ENCODE peak calls at places on chromosomes 7 and 10, in four cellular contexts. One of them, this sample, is unnamed.

GRCh38 chr10:119233821-119234220 is 26.4 kb downstream of the GRK5 start:
- DNase-seq in activated T-cell treated with anti-CD3 and anti-CD28 coated beads for 24 hours: no peak
- DNase-seq in NCI-H1417: no peak
- DNase-seq in substantia nigra: no peak
- DNase-seq in this sample: no peak

GRCh38 chr10:101069441-101069840 is 7.7 kb downstream of the KAZALD1 start:
- DNase-seq in activated T-cell treated with anti-CD3 and anti-CD28 coated beads for 24 hours: no peak
- DNase-seq in NCI-H1417: no peak
- DNase-seq in substantia nigra: no peak
- DNase-seq in this sample: no peak

GRCh38 chr7:151571471-151571870 is 51.8 kb upstream of the RHEB start:
- DNase-seq in activated T-cell treated with anti-CD3 and anti-CD28 coated beads for 24 hours: no peak
- DNase-seq in NCI-H1417: no peak
- DNase-seq in substantia nigra: no peak
- DNase-seq in this sample: no peak

GRCh38 chr10:58237014-58237830 is 30.5 kb downstream of the IPMK start:
- DNase-seq in activated T-cell treated with anti-CD3 and anti-CD28 coated beads for 24 hours: no peak
- DNase-seq in NCI-H1417: no peak
- DNase-seq in substantia nigra: no peak
- DNase-seq in this sample: no peak

GRCh38 chr7:100819586-100819985 is 7.7 kb downstream of the EPHB4 start:
- DNase-seq in activated T-cell treated with anti-CD3 and anti-CD28 coated beads for 24 hours: no peak
- DNase-seq in NCI-H1417: no peak
- DNase-seq in substantia nigra: no peak
- DNase-seq in this sample: no peak

GRCh38 chr10:63708421-63708820 is 187.2 kb downstream of the REEP3 start:
- DNase-seq in activated T-cell treated with anti-CD3 and anti-CD28 coated beads for 24 hours: no peak
- DNase-seq in NCI-H1417: peak
- DNase-seq in substantia nigra: no peak
- DNase-seq in this sample: no peak

GRCh38 chr7:146772581-146772980 is 656.0 kb downstream of the CNTNAP2 start:
- DNase-seq in activated T-cell treated with anti-CD3 and anti-CD28 coated beads for 24 hours: no peak
- DNase-seq in NCI-H1417: no peak
- DNase-seq in substantia nigra: no peak
- DNase-seq in this sample: no peak

GRCh38 chr10:118818621-118819221 is 64.0 kb upstream of the CACUL1 start:
- DNase-seq in activated T-cell treated with anti-CD3 and anti-CD28 coated beads for 24 hours: no peak
- DNase-seq in NCI-H1417: peak
- DNase-seq in substantia nigra: peak
- DNase-seq in this sample: no peak

GRCh38 chr7:36723951-36724664 is at the start of gene AOAH:
- DNase-seq in activated T-cell treated with anti-CD3 and anti-CD28 coated beads for 24 hours: peak
- DNase-seq in NCI-H1417: no peak
- DNase-seq in substantia nigra: peak
- DNase-seq in this sample: peak

GRCh38 chr7:123538189-123538714 is 3.9 kb upstream of the IQUB start:
- DNase-seq in activated T-cell treated with anti-CD3 and anti-CD28 coated beads for 24 hours: no peak
- DNase-seq in NCI-H1417: no peak
- DNase-seq in substantia nigra: no peak
- DNase-seq in this sample: no peak

GRCh38 chr10:13847201-13847631 is 260.5 kb downstream of the PRPF18 start:
- DNase-seq in activated T-cell treated with anti-CD3 and anti-CD28 coated beads for 24 hours: no peak
- DNase-seq in NCI-H1417: no peak
- DNase-seq in substantia nigra: no peak
- DNase-seq in this sample: no peak

GRCh38 chr7:121178869-121179497 is 149.8 kb upstream of the WNT16 start:
- DNase-seq in activated T-cell treated with anti-CD3 and anti-CD28 coated beads for 24 hours: no peak
- DNase-seq in NCI-H1417: no peak
- DNase-seq in substantia nigra: no peak
- DNase-seq in this sample: no peak

GRCh38 chr7:135193615-135194081 is 17.7 kb downstream of the WDR91 start:
- DNase-seq in activated T-cell treated with anti-CD3 and anti-CD28 coated beads for 24 hours: no peak
- DNase-seq in NCI-H1417: no peak
- DNase-seq in substantia nigra: no peak
- DNase-seq in this sample: no peak

GRCh38 chr10:95561200-95562177 is at the start of gene SORBS1:
- DNase-seq in activated T-cell treated with anti-CD3 and anti-CD28 coated beads for 24 hours: peak
- DNase-seq in NCI-H1417: peak
- DNase-seq in substantia nigra: peak
- DNase-seq in this sample: peak

GRCh38 chr7:38211940-38212339 is 33.9 kb downstream of the STARD3NL start:
- DNase-seq in activated T-cell treated with anti-CD3 and anti-CD28 coated beads for 24 hours: no peak
- DNase-seq in NCI-H1417: no peak
- DNase-seq in substantia nigra: peak
- DNase-seq in this sample: no peak